ENCODE peak calls at places on chromosomes 11 and 22, in four cellular contexts. F, B, T and X are unnamed samples.

GRCh38 chr22:44391481-44392445 is 79.0 kb upstream of the SHISAL1 start:
- DNase-seq in F (no peak), B (peak; percentile 27), T (no peak), X (peak; percentile 9)

GRCh38 chr11:6655020-6655789 is 404 bp downstream of the DCHS1 start:
- DNase-seq in F (no peak), B (no peak), T (no peak), X (peak; percentile 34)

GRCh38 chr22:27502327-27502726 is 299.2 kb downstream of the MN1 start:
- DNase-seq in F (no peak), B (no peak), T (no peak), X (no peak)

GRCh38 chr11:34044664-34045485 is 6.7 kb upstream of the CAPRIN1 start:
- DNase-seq in F (peak; percentile 85), B (no peak), T (peak; percentile 83), X (peak; percentile 28)

GRCh38 chr22:27859336-27859735 is 57.8 kb upstream of the MN1 start:
- DNase-seq in F (peak; percentile 41), B (no peak), T (no peak), X (no peak)

GRCh38 chr11:9280655-9281301 is 15.6 kb upstream of the DENND5A start:
- DNase-seq in F (peak; percentile 90), B (peak; percentile 40), T (no peak), X (no peak)

GRCh38 chr11:125750629-125751028 is 4.5 kb downstream of the PATE1 start:
- DNase-seq in F (no peak), B (no peak), T (no peak), X (no peak)

GRCh38 chr11:79902493-79902892 is 461.7 kb upstream of the TENM4 start:
- DNase-seq in F (peak; percentile 10), B (no peak), T (no peak), X (no peak)

GRCh38 chr11:18408558-18409242 is 3.4 kb upstream of the LDHC start:
- DNase-seq in F (no peak), B (no peak), T (no peak), X (no peak)

GRCh38 chr22:22168190-22168940 is 76.2 kb upstream of the VPREB1 start:
- DNase-seq in F (peak; percentile 54), B (peak; percentile 66), T (peak; percentile 56), X (no peak)

GRCh38 chr11:46351148-46351547 is 3.9 kb downstream of the DGKZ start:
- DNase-seq in F (no peak), B (no peak), T (no peak), X (no peak)

GRCh38 chr11:34962034-34962433 is 45.6 kb downstream of the PDHX start:
- DNase-seq in F (no peak), B (no peak), T (no peak), X (no peak)

GRCh38 chr22:39212721-39213376 is 31.9 kb downstream of the PDGFB start:
- DNase-seq in F (peak; percentile 82), B (no peak), T (no peak), X (no peak)

GRCh38 chr11:66289548-66290331 is 797 bp upstream of the YIF1A start:
- DNase-seq in F (no peak), B (peak; percentile 67), T (no peak), X (peak; percentile 90)

GRCh38 chr11:33588056-33588455 is 112.6 kb downstream of the C11orf91 start:
- DNase-seq in F (peak; percentile 2), B (no peak), T (no peak), X (no peak)

GRCh38 chr11:27754035-27755017 is 54.1 kb upstream of the BDNF start:
- DNase-seq in F (peak; percentile 80), B (no peak), T (peak; percentile 7), X (no peak)

GRCh38 chr11:79095424-79095823 is 345.4 kb downstream of the TENM4 start:
- DNase-seq in F (no peak), B (no peak), T (no peak), X (no peak)

GRCh38 chr11:86047275-86047991 is 21.5 kb downstream of the PICALM start:
- DNase-seq in F (peak; percentile 48), B (no peak), T (no peak), X (no peak)

GRCh38 chr11:12224537-12224893 is 114.1 kb downstream of the MICAL2 start:
- DNase-seq in F (peak; percentile 90), B (no peak), T (no peak), X (no peak)

GRCh38 chr11:117218133-117218915 is 13.5 kb downstream of the PCSK7 start:
- DNase-seq in F (peak; percentile 47), B (no peak), T (no peak), X (no peak)

GRCh38 chr11:34002420-34002819 is 49.1 kb upstream of the CAPRIN1 start:
- DNase-seq in F (no peak), B (no peak), T (no peak), X (no peak)

GRCh38 chr11:48116843-48117242 is 99.8 kb upstream of the OR4B1 start:
- DNase-seq in F (peak; percentile 44), B (no peak), T (peak; percentile 16), X (peak; percentile 31)

GRCh38 chr11:126147268-126148111 is 64.0 kb downstream of the RPUSD4 start:
- DNase-seq in F (no peak), B (no peak), T (no peak), X (no peak)

GRCh38 chr11:131811380-131811779 is 441.0 kb downstream of the NTM start:
- DNase-seq in F (no peak), B (no peak), T (peak; percentile 5), X (no peak)

GRCh38 chr11:129828301-129828836 is 12.7 kb downstream of the TMEM45B start:
- DNase-seq in F (no peak), B (peak; percentile 79), T (no peak), X (no peak)

GRCh38 chr22:37229012-37229804 is 14.9 kb downstream of the RAC2 start:
- DNase-seq in F (peak; percentile 86), B (no peak), T (peak; percentile 50), X (no peak)

GRCh38 chr11:15276616-15277015 is 161.9 kb downstream of the INSC start:
- DNase-seq in F (peak; percentile 24), B (peak; percentile 36), T (peak; percentile 4), X (no peak)

GRCh38 chr11:119591836-119592310 is 137.1 kb downstream of the NECTIN1 start:
- DNase-seq in F (no peak), B (no peak), T (no peak), X (no peak)

GRCh38 chr22:17120281-17120680 is 879 bp downstream of the TMEM121B start:
- DNase-seq in F (peak; percentile 50), B (no peak), T (peak; percentile 9), X (peak; percentile 93)

GRCh38 chr11:65506770-65507485 is 8.1 kb downstream of the MALAT1 start:
- DNase-seq in F (peak; percentile 94), B (no peak), T (peak; percentile 84), X (no peak)